ENCODE peak calls at places on chromosomes 7 and 10, in four cellular contexts. B, S, D and Z are unnamed samples.
A peak's percentile ranks its signal among the peaks of the same experiment; 100 is the strongest.

GRCh38 chr7:106568680-106569499 is 92.1 kb downstream of the CCDC71L start:
- DNase-seq in B (peak; percentile 43), S (no peak), D (peak; percentile 92), Z (peak; percentile 13)

GRCh38 chr7:151699147-151699546 is 177.8 kb downstream of the PRKAG2 start:
- DNase-seq in B (peak; percentile 72), S (no peak), D (no peak), Z (no peak)

GRCh38 chr7:90626011-90626410 is 29.9 kb downstream of the CDK14 start:
- DNase-seq in B (no peak), S (no peak), D (peak; percentile 47), Z (no peak)

GRCh38 chr10:2108496-2108895 is 371.2 kb upstream of the ADARB2 start:
- DNase-seq in B (no peak), S (no peak), D (no peak), Z (no peak)

GRCh38 chr10:4514445-4515108 is 311.4 kb upstream of the AKR1E2 start:
- DNase-seq in B (no peak), S (no peak), D (no peak), Z (no peak)

GRCh38 chr10:115935731-115936130 is 337.3 kb downstream of the GFRA1 start:
- DNase-seq in B (no peak), S (no peak), D (no peak), Z (no peak)

GRCh38 chr7:149547126-149547525 is 49.5 kb upstream of the ZNF746 start:
- DNase-seq in B (no peak), S (no peak), D (no peak), Z (no peak)

GRCh38 chr10:124677291-124677690 is 66.9 kb downstream of the FAM53B start:
- DNase-seq in B (no peak), S (no peak), D (no peak), Z (no peak)

GRCh38 chr10:26481914-26482550 is 43.9 kb downstream of the APBB1IP start:
- DNase-seq in B (no peak), S (no peak), D (no peak), Z (no peak)

GRCh38 chr10:106864031-106864430 is 300.5 kb downstream of the SORCS1 start:
- DNase-seq in B (no peak), S (no peak), D (no peak), Z (no peak)

GRCh38 chr7:50857804-50858203 is 75.1 kb upstream of the GRB10 start:
- DNase-seq in B (no peak), S (no peak), D (no peak), Z (no peak)

GRCh38 chr10:13880760-13881159 is 294.0 kb downstream of the PRPF18 start:
- DNase-seq in B (no peak), S (no peak), D (no peak), Z (no peak)

GRCh38 chr10:43233601-43234430 is 33.0 kb downstream of the RASGEF1A start:
- DNase-seq in B (no peak), S (no peak), D (no peak), Z (no peak)

GRCh38 chr10:58930497-58930896 is 245.9 kb upstream of the PHYHIPL start:
- DNase-seq in B (no peak), S (no peak), D (peak; percentile 27), Z (no peak)

GRCh38 chr10:130484131-130484911 is 348.1 kb downstream of the GLRX3 start:
- DNase-seq in B (no peak), S (no peak), D (no peak), Z (no peak)

GRCh38 chr10:129741978-129742741 is 221.9 kb downstream of the EBF3 start:
- DNase-seq in B (no peak), S (peak; percentile 18), D (no peak), Z (no peak)

GRCh38 chr7:98993024-98993897 is 114.9 kb downstream of the TRRAP start:
- DNase-seq in B (no peak), S (no peak), D (no peak), Z (no peak)

GRCh38 chr7:151068069-151068773 is 8.8 kb downstream of the SLC4A2 start:
- DNase-seq in B (no peak), S (no peak), D (no peak), Z (no peak)

GRCh38 chr7:51160990-51161615 is 155.5 kb downstream of the COBL start:
- DNase-seq in B (peak; percentile 75), S (peak; percentile 66), D (peak; percentile 53), Z (no peak)

GRCh38 chr10:120422459-120422858 is 34.6 kb upstream of the PLPP4 start:
- DNase-seq in B (no peak), S (no peak), D (peak; percentile 50), Z (peak; percentile 30)

GRCh38 chr10:14412624-14413023 is 81.9 kb upstream of the FRMD4A start:
- DNase-seq in B (no peak), S (no peak), D (no peak), Z (no peak)

GRCh38 chr10:86340991-86341260 is 25.7 kb downstream of the GRID1 start:
- DNase-seq in B (no peak), S (no peak), D (no peak), Z (no peak)

GRCh38 chr10:124058346-124059003 is 34.9 kb downstream of the CHST15 start:
- DNase-seq in B (no peak), S (no peak), D (no peak), Z (no peak)

GRCh38 chr7:1459512-1459892 is 232 bp upstream of the MICALL2 start:
- DNase-seq in B (peak; percentile 99), S (peak; percentile 100), D (peak; percentile 87), Z (peak; percentile 89)

GRCh38 chr7:1458676-1459511 is at the start of gene MICALL2:
- DNase-seq in B (peak; percentile 67), S (peak; percentile 87), D (peak; percentile 63), Z (no peak)

GRCh38 chr7:1459930-1460756 is 873 bp upstream of the MICALL2 start:
- DNase-seq in B (no peak), S (no peak), D (peak; percentile 61), Z (no peak)

GRCh38 chr7:1457059-1457948 is 2.0 kb downstream of the MICALL2 start:
- DNase-seq in B (no peak), S (no peak), D (no peak), Z (no peak)

DNA sequence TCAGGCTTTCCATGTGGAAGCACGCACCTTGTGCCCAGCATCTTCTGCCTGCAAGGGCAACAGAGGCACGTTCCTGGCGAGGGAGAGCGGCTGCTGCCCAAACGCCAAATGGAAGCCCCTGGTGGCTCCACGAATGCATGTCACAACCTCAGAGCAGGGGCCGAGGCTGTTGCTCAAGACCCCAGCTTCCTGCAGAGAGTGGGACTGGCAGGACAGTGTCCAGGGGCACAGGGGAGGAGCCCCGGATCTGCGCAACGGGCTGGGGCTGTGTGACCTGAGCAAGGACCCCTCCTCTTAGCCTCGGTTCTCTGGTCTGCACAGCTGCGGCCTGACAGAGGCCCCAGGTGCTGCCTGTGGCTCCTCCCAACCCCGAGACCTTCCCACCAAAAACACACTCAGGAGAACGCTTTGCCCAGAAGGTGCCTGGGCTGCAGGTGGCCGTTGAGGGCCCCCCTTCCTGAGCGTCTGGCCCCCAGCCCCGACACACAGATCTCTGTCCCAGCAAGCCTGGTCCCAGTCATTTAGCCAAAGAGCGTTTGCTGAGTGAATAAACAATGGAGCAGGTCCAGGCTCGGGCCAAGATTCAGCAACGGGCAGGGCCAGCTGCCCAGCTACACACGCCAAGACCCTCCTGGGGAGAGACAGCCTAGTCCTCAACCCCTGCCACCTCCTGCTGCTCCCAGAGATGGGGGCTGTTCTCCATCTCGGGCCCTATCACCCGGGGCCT is 1.2 kb downstream of the MICALL2 start:
- DNase-seq in B (no peak), S (no peak), D (no peak), Z (no peak)
- H3K4me3 ChIP-seq in B (peak overlapping the region; percentile 96), S (peak overlapping the region; percentile 93), D (peak overlapping the region; percentile 95), Z (peak overlapping the region; percentile 81)

DNA sequence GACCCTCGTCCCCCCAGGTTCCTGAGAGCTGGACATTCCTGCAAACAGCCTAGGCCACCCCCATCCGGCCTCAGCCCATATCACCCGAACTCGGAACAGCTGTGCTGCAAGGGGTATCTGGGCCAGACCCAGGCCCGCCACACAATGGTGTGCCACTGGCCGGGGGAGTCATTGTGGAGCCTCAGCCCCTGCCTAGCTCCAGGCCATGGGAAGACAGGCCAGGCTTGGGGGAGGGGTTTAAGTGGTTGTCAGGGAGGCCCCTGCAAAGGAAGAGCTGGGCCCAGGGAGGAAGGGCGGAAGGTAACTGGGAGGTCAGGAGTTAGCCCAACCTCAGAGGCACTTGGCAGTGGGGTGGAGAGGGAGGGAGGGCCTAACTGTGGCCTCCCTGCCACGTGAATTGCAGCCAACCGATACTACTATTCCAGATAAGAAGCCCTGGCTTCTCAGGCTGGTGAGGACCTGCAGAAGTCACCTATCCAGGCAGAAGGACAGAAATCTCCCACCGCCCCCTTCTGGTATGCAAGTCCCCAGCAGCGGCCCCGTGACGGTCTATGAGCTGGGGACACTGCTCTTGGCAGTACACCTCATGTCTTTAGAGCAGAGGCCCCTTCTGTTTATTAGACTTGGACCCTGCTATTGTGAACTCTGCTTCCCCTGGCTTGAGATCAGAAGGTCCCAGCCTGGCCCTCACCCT is 26.8 kb downstream of the VSIR start:
- DNase-seq in B (no peak), S (peak; percentile 73), D (no peak), Z (no peak)
- H3K4me3 ChIP-seq in B (no peak overlapping the region), S (no peak overlapping the region), D (no peak overlapping the region), Z (no peak overlapping the region)

DNA sequence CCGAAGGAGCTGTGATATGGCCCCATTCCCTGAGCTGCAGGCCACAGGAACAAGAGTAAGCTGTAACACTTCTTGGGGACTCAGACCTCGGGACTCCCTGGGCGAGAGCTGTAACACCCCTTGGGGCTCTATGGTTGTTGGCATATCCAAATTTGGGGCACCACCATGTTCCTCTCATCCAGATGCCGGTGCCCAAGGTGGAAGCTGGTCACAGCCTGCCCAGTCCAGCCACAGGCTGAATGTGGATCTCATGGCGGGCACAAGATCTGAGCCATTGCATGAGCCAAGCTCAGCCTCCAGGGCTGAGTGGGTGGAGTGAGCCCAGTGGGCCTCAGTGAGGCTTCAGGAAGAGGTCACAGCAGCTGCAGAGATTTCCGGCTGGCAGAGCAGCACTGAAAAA is 78.9 kb downstream of the TMEM106B start:
- DNase-seq in B (no peak), S (no peak), D (no peak), Z (no peak)
- H3K4me3 ChIP-seq in B (no peak overlapping the region), S (no peak overlapping the region), D (no peak overlapping the region), Z (no peak overlapping the region)

GRCh38 chr10:104351067-104351681 is 2.5 kb upstream of the CFAP58 start:
- DNase-seq in B (no peak), S (no peak), D (peak; percentile 89), Z (no peak)

GRCh38 chr10:104349623-104350142 is 4.0 kb upstream of the CFAP58 start:
- DNase-seq in B (peak; percentile 64), S (no peak), D (peak; percentile 98), Z (no peak)

GRCh38 chr10:104350146-104350635 is 3.4 kb upstream of the CFAP58 start:
- DNase-seq in B (peak; percentile 68), S (no peak), D (peak; percentile 85), Z (no peak)

GRCh38 chr10:104351919-104352318 is 1.7 kb upstream of the CFAP58 start:
- DNase-seq in B (no peak), S (no peak), D (no peak), Z (no peak)

DNA sequence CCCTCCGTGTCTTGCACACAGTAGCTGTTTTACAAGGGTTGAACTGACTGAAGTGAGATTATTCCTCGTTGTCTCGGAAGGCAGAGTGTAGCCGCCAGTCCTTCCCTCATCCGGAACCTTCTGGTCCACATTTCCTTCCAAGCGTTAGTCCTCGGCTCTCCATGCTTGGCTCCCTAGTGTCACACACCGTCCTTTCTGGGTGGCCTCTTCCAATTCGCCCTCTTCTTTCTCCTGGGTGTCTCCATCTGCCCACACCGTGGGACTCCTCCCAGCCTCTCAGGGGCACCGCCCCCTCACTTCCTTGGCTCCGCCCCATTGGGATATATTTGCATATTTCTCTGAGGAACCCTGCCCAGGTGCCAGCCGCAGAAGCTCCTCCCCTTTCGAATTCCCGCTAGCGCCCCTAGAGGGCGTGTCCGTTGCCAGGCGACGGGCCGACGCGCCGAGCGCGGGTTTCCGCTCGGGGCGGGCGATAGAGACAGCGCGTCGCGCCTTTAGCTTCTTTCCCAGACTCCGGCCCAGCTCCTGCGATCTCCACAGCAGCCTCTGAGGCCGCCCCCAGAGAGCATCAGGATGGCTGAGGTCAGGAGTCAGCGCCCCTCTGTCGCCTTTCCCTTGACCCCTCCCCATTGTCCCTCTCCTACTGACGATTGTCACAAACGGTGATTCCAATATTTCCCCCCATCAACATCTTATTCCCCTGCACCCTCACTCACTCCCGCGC is at the start of gene CFAP58:
- DNase-seq in B (peak; percentile 90), S (peak; percentile 96), D (peak; percentile 87), Z (no peak)
- H3K4me3 ChIP-seq in B (peak within 1 kb of the TSS; percentile 48), S (peak within 1 kb of the TSS; percentile 50), D (peak within 1 kb of the TSS; percentile 47), Z (peak within 1 kb of the TSS; percentile 24)